ENCODE peak calls at places on chromosomes 1 and 21, in nine cellular contexts. One of them, this sample, is unnamed.

GRCh38 chr1:117592155-117592554 is 13.7 kb upstream of the TENT5C start:
- DNase-seq in transverse colon: peak
- DNase-seq in NB4: no peak
- DNase-seq in lower leg skin: no peak
- DNase-seq in HCT116: no peak
- DNase-seq in stomach: peak
- DNase-seq in body of pancreas: peak
- DNase-seq in tibial nerve: no peak
- DNase-seq in endothelial cell of umbilical vein: no peak
- DNase-seq in this sample: no peak

GRCh38 chr1:172041689-172042088 is 200.4 kb downstream of the DNM3 start:
- DNase-seq in lower leg skin: no peak
- DNase-seq in transverse colon: no peak
- DNase-seq in NB4: no peak
- DNase-seq in HCT116: peak
- DNase-seq in body of pancreas: no peak
- DNase-seq in tibial nerve: no peak
- DNase-seq in endothelial cell of umbilical vein: peak
- DNase-seq in stomach: no peak
- DNase-seq in this sample: no peak

GRCh38 chr21:14403681-14404318 is 20.9 kb upstream of the HSPA13 start:
- DNase-seq in stomach: no peak
- DNase-seq in HCT116: peak
- DNase-seq in endothelial cell of umbilical vein: peak
- DNase-seq in NB4: peak
- DNase-seq in transverse colon: no peak
- DNase-seq in tibial nerve: no peak
- DNase-seq in body of pancreas: no peak
- DNase-seq in lower leg skin: no peak
- DNase-seq in this sample: peak

GRCh38 chr1:30816211-30817082 is 58.9 kb upstream of the LAPTM5 start:
- DNase-seq in NB4: no peak
- DNase-seq in stomach: no peak
- DNase-seq in transverse colon: peak
- DNase-seq in tibial nerve: peak
- DNase-seq in body of pancreas: peak
- DNase-seq in lower leg skin: no peak
- DNase-seq in endothelial cell of umbilical vein: no peak
- DNase-seq in HCT116: no peak
- DNase-seq in this sample: peak

GRCh38 chr1:211643324-211644212 is 31.9 kb downstream of the NEK2 start:
- DNase-seq in body of pancreas: peak
- DNase-seq in HCT116: no peak
- DNase-seq in NB4: no peak
- DNase-seq in stomach: peak
- DNase-seq in transverse colon: peak
- DNase-seq in endothelial cell of umbilical vein: peak
- DNase-seq in tibial nerve: no peak
- DNase-seq in lower leg skin: no peak
- DNase-seq in this sample: peak

GRCh38 chr1:72281637-72282270 is 585 bp downstream of the NEGR1 start:
- DNase-seq in tibial nerve: peak
- DNase-seq in NB4: no peak
- DNase-seq in body of pancreas: peak
- DNase-seq in transverse colon: no peak
- DNase-seq in endothelial cell of umbilical vein: no peak
- DNase-seq in HCT116: no peak
- DNase-seq in lower leg skin: no peak
- DNase-seq in stomach: no peak
- DNase-seq in this sample: no peak

GRCh38 chr21:28871388-28872015 is 121.2 kb downstream of the LTN1 start:
- DNase-seq in tibial nerve: no peak
- DNase-seq in body of pancreas: no peak
- DNase-seq in HCT116: no peak
- DNase-seq in lower leg skin: no peak
- DNase-seq in transverse colon: peak
- DNase-seq in stomach: no peak
- DNase-seq in endothelial cell of umbilical vein: no peak
- DNase-seq in NB4: no peak
- DNase-seq in this sample: no peak

GRCh38 chr1:205933672-205934618 is 9.3 kb downstream of the SLC26A9 start:
- DNase-seq in body of pancreas: peak
- DNase-seq in HCT116: no peak
- DNase-seq in transverse colon: no peak
- DNase-seq in stomach: no peak
- DNase-seq in NB4: peak
- DNase-seq in endothelial cell of umbilical vein: peak
- DNase-seq in tibial nerve: no peak
- DNase-seq in lower leg skin: no peak
- DNase-seq in this sample: peak

GRCh38 chr1:78814176-78814575 is 164.5 kb downstream of the IFI44 start:
- DNase-seq in transverse colon: no peak
- DNase-seq in lower leg skin: no peak
- DNase-seq in stomach: no peak
- DNase-seq in body of pancreas: no peak
- DNase-seq in endothelial cell of umbilical vein: no peak
- DNase-seq in HCT116: no peak
- DNase-seq in tibial nerve: no peak
- DNase-seq in NB4: no peak
- DNase-seq in this sample: no peak

DNA sequence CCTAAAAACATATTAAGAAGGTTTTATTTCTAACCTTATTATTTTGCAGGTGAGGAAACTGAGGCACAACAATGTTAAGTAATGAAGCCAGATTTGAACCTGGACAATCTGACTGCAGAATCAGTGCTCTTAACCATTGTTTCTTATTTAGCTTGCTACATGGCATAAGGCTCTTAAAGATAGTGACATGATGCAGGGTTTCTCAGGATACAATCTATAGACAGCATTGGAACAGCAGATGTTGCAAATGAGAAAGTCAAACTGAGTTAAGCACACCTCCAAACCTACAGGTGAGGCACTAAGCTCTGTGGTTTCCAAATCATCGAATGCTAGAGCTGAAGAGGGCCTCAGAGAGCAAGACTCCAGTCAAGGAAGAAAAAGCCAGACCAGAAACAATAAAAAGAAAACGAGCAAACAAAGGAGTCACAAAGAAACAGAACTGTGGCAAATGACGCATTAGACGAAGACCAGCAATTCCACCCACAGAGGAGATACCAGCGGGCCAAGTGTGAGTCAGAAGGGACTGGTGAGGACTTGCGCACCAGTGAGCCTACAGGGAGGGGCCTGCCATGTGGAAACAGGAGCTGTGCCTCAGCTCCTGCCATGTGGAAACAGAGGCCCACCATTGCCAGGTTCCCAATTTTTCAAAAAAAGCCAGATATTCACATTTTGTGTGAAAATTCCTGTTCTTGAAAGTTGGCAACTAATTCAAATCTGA is 14.4 kb downstream of the CD58 start:
- DNase-seq in stomach: peak
- DNase-seq in lower leg skin: peak
- DNase-seq in NB4: peak
- DNase-seq in tibial nerve: no peak
- DNase-seq in transverse colon: peak
- DNase-seq in HCT116: peak
- DNase-seq in endothelial cell of umbilical vein: no peak
- DNase-seq in body of pancreas: no peak
- DNase-seq in this sample: peak
- TF ChIP-seq POLR2A in stomach: no peak
- TF ChIP-seq POLR2A in lower leg skin: no peak
- TF ChIP-seq POLR2A in NB4: no peak
- TF ChIP-seq POLR2A in tibial nerve: no peak
- TF ChIP-seq POLR2A in transverse colon: no peak
- TF ChIP-seq POLR2A in HCT116: no peak
- TF ChIP-seq POLR2A in endothelial cell of umbilical vein: no peak
- TF ChIP-seq POLR2A in body of pancreas: no peak
- TF ChIP-seq POLR2A in this sample: no peak

DNA sequence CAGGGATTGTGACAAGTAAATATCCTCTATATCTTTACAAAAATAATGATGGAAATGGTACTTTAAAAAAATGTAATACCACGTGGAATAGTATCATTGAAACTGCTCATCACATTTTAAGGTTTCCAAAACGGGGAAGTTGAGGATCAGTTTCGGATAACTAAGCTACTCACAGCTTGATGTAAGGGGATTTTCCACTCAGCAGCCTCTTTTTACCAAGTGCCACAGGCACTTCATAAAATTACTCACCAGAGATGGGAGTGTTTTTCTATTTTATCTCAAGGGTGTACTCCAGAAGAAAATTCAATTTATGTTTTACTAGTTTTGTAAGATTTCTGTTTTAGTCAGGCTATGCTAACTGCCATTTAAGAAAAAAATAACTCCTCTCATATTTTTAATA is 91.7 kb downstream of the TPR start:
- DNase-seq in stomach: no peak
- DNase-seq in endothelial cell of umbilical vein: no peak
- DNase-seq in tibial nerve: no peak
- DNase-seq in lower leg skin: no peak
- DNase-seq in NB4: no peak
- DNase-seq in body of pancreas: no peak
- DNase-seq in HCT116: no peak
- DNase-seq in transverse colon: no peak
- DNase-seq in this sample: no peak
- TF ChIP-seq POLR2A in stomach: no peak
- TF ChIP-seq POLR2A in endothelial cell of umbilical vein: no peak
- TF ChIP-seq POLR2A in tibial nerve: no peak
- TF ChIP-seq POLR2A in lower leg skin: no peak
- TF ChIP-seq POLR2A in NB4: no peak
- TF ChIP-seq POLR2A in body of pancreas: no peak
- TF ChIP-seq POLR2A in HCT116: no peak
- TF ChIP-seq POLR2A in transverse colon: no peak
- TF ChIP-seq POLR2A in this sample: no peak

GRCh38 chr21:39818557-39818956 is 48.7 kb upstream of the PCP4 start:
- DNase-seq in NB4: peak
- DNase-seq in endothelial cell of umbilical vein: no peak
- DNase-seq in HCT116: no peak
- DNase-seq in stomach: no peak
- DNase-seq in tibial nerve: no peak
- DNase-seq in body of pancreas: no peak
- DNase-seq in lower leg skin: no peak
- DNase-seq in transverse colon: no peak
- DNase-seq in this sample: no peak
- TF ChIP-seq POLR2A in NB4: no peak
- TF ChIP-seq POLR2A in endothelial cell of umbilical vein: no peak
- TF ChIP-seq POLR2A in HCT116: no peak
- TF ChIP-seq POLR2A in stomach: no peak
- TF ChIP-seq POLR2A in tibial nerve: no peak
- TF ChIP-seq POLR2A in body of pancreas: no peak
- TF ChIP-seq POLR2A in lower leg skin: no peak
- TF ChIP-seq POLR2A in transverse colon: no peak
- TF ChIP-seq POLR2A in this sample: no peak

GRCh38 chr1:107943694-107944093 is 21.3 kb downstream of the VAV3 start:
- DNase-seq in body of pancreas: no peak
- DNase-seq in NB4: no peak
- DNase-seq in endothelial cell of umbilical vein: no peak
- DNase-seq in tibial nerve: no peak
- DNase-seq in HCT116: no peak
- DNase-seq in transverse colon: no peak
- DNase-seq in stomach: no peak
- DNase-seq in lower leg skin: no peak
- DNase-seq in this sample: no peak

GRCh38 chr1:107939256-107939655 is 25.7 kb downstream of the VAV3 start:
- DNase-seq in transverse colon: no peak
- DNase-seq in stomach: no peak
- DNase-seq in body of pancreas: no peak
- DNase-seq in HCT116: no peak
- DNase-seq in NB4: peak
- DNase-seq in tibial nerve: no peak
- DNase-seq in lower leg skin: no peak
- DNase-seq in endothelial cell of umbilical vein: no peak
- DNase-seq in this sample: no peak

GRCh38 chr1:107941123-107941522 is 23.9 kb downstream of the VAV3 start:
- DNase-seq in body of pancreas: no peak
- DNase-seq in stomach: peak
- DNase-seq in endothelial cell of umbilical vein: no peak
- DNase-seq in NB4: peak
- DNase-seq in transverse colon: no peak
- DNase-seq in tibial nerve: no peak
- DNase-seq in HCT116: no peak
- DNase-seq in lower leg skin: peak
- DNase-seq in this sample: no peak

GRCh38 chr1:107940178-107940577 is 24.8 kb downstream of the VAV3 start:
- DNase-seq in NB4: peak
- DNase-seq in endothelial cell of umbilical vein: no peak
- DNase-seq in HCT116: no peak
- DNase-seq in stomach: no peak
- DNase-seq in transverse colon: no peak
- DNase-seq in body of pancreas: no peak
- DNase-seq in tibial nerve: no peak
- DNase-seq in lower leg skin: no peak
- DNase-seq in this sample: no peak

GRCh38 chr1:107942829-107943228 is 22.2 kb downstream of the VAV3 start:
- DNase-seq in body of pancreas: no peak
- DNase-seq in lower leg skin: no peak
- DNase-seq in transverse colon: no peak
- DNase-seq in stomach: no peak
- DNase-seq in HCT116: no peak
- DNase-seq in endothelial cell of umbilical vein: no peak
- DNase-seq in NB4: peak
- DNase-seq in tibial nerve: no peak
- DNase-seq in this sample: no peak
- TF ChIP-seq POLR2A in body of pancreas: no peak
- TF ChIP-seq POLR2A in lower leg skin: no peak
- TF ChIP-seq POLR2A in transverse colon: no peak
- TF ChIP-seq POLR2A in stomach: no peak
- TF ChIP-seq POLR2A in HCT116: no peak
- TF ChIP-seq POLR2A in endothelial cell of umbilical vein: no peak
- TF ChIP-seq POLR2A in NB4: no peak
- TF ChIP-seq POLR2A in tibial nerve: no peak
- TF ChIP-seq POLR2A in this sample: no peak

DNA sequence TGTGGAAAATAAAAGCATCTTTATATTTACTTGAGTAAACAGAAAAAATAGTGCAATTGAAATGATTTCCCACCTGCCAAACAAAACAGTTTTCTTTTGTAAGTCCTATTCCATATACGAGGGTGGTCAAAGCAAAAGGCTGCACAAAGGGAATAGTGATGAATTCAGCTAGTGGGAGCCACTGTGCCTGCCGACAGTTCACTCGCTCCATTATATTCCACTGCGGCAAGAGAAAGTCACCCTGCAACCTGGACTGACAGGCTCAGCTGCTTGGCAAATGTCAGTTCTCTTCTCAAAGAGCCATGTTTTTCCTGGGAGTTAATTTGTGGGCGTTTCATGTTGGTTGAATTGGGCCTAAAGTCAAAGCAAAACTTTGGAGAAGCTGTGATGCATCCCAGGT is 145.4 kb downstream of the LMO4 start:
- DNase-seq in stomach: no peak
- DNase-seq in lower leg skin: no peak
- DNase-seq in HCT116: no peak
- DNase-seq in tibial nerve: no peak
- DNase-seq in transverse colon: no peak
- DNase-seq in body of pancreas: no peak
- DNase-seq in endothelial cell of umbilical vein: no peak
- DNase-seq in NB4: no peak
- DNase-seq in this sample: no peak
- TF ChIP-seq POLR2A in stomach: no peak
- TF ChIP-seq POLR2A in lower leg skin: no peak
- TF ChIP-seq POLR2A in HCT116: no peak
- TF ChIP-seq POLR2A in tibial nerve: no peak
- TF ChIP-seq POLR2A in transverse colon: no peak
- TF ChIP-seq POLR2A in body of pancreas: no peak
- TF ChIP-seq POLR2A in endothelial cell of umbilical vein: no peak
- TF ChIP-seq POLR2A in NB4: no peak
- TF ChIP-seq POLR2A in this sample: no peak

This sample was measured in H54.